ENCODE peak calls at places on chromosomes 11 and 22, in four cellular contexts. One of them, this sample, is unnamed.

GRCh38 chr11:62446091-62446490 is 27.3 kb downstream of the SCGB1A1 start:
- DNase-seq in Peyer's patch: peak; percentile 73
- DNase-seq in B cell: no peak
- DNase-seq in left lung: no peak
- DNase-seq in this sample: no peak

GRCh38 chr22:24703101-24703500 is 71.4 kb downstream of the PIWIL3 start:
- DNase-seq in Peyer's patch: peak; percentile 85
- DNase-seq in B cell: no peak
- DNase-seq in left lung: no peak
- DNase-seq in this sample: no peak

GRCh38 chr11:130209128-130209932 is 49.7 kb downstream of the ST14 start:
- DNase-seq in Peyer's patch: peak; percentile 42
- DNase-seq in B cell: peak; percentile 20
- DNase-seq in left lung: peak; percentile 28
- DNase-seq in this sample: no peak

GRCh38 chr22:24588370-24588755 is 4.5 kb downstream of the LRRC75B start:
- DNase-seq in Peyer's patch: no peak
- DNase-seq in B cell: no peak
- DNase-seq in left lung: no peak
- DNase-seq in this sample: no peak

GRCh38 chr11:68659158-68659921 is 25.0 kb upstream of the GAL start:
- DNase-seq in Peyer's patch: peak; percentile 48
- DNase-seq in B cell: no peak
- DNase-seq in left lung: peak; percentile 70
- DNase-seq in this sample: no peak

GRCh38 chr11:130511765-130512164 is 63.3 kb downstream of the ADAMTS15 start:
- DNase-seq in Peyer's patch: no peak
- DNase-seq in B cell: no peak
- DNase-seq in left lung: no peak
- DNase-seq in this sample: no peak

GRCh38 chr22:23376256-23376655 is 195.9 kb downstream of the BCR start:
- DNase-seq in Peyer's patch: peak; percentile 77
- DNase-seq in B cell: peak; percentile 23
- DNase-seq in left lung: no peak
- DNase-seq in this sample: peak; percentile 74

GRCh38 chr11:33490842-33491370 is 209.7 kb downstream of the C11orf91 start:
- DNase-seq in Peyer's patch: no peak
- DNase-seq in B cell: no peak
- DNase-seq in left lung: no peak
- DNase-seq in this sample: no peak

GRCh38 chr11:19631657-19632325 is 80.8 kb upstream of the NAV2 start:
- DNase-seq in Peyer's patch: no peak
- DNase-seq in B cell: no peak
- DNase-seq in left lung: no peak
- DNase-seq in this sample: no peak

GRCh38 chr22:27768027-27768640 is 33.4 kb downstream of the MN1 start:
- DNase-seq in Peyer's patch: no peak
- DNase-seq in B cell: no peak
- DNase-seq in left lung: no peak
- DNase-seq in this sample: no peak

GRCh38 chr22:21734540-21735197 is 925 bp downstream of the YPEL1 start:
- DNase-seq in Peyer's patch: no peak
- DNase-seq in B cell: no peak
- DNase-seq in left lung: no peak
- DNase-seq in this sample: no peak

GRCh38 chr11:120122921-120123683 is 14.8 kb downstream of the TRIM29 start:
- DNase-seq in Peyer's patch: no peak
- DNase-seq in B cell: no peak
- DNase-seq in left lung: no peak
- DNase-seq in this sample: no peak

GRCh38 chr22:43176090-43176489 is 10.8 kb downstream of the TTLL12 start:
- DNase-seq in Peyer's patch: no peak
- DNase-seq in B cell: no peak
- DNase-seq in left lung: no peak
- DNase-seq in this sample: no peak

GRCh38 chr11:103773537-103773936 is 262.9 kb upstream of the DDI1 start:
- DNase-seq in Peyer's patch: no peak
- DNase-seq in B cell: no peak
- DNase-seq in left lung: no peak
- DNase-seq in this sample: no peak

GRCh38 chr22:31926969-31927368 is 17.4 kb upstream of the YWHAH start:
- DNase-seq in Peyer's patch: no peak
- DNase-seq in B cell: no peak
- DNase-seq in left lung: no peak
- DNase-seq in this sample: peak; percentile 29

GRCh38 chr11:119447664-119448242 is 24.8 kb upstream of the THY1 start:
- DNase-seq in Peyer's patch: no peak
- DNase-seq in B cell: no peak
- DNase-seq in left lung: no peak
- DNase-seq in this sample: no peak

GRCh38 chr11:44943696-44944095 is 7.0 kb downstream of the TP53I11 start:
- DNase-seq in Peyer's patch: no peak
- DNase-seq in B cell: no peak
- DNase-seq in left lung: no peak
- DNase-seq in this sample: no peak

GRCh38 chr22:36289406-36289870 is 36.5 kb downstream of the APOL1 start:
- DNase-seq in Peyer's patch: no peak
- DNase-seq in B cell: no peak
- DNase-seq in left lung: peak; percentile 40
- DNase-seq in this sample: no peak

GRCh38 chr22:31160328-31160978 is 471 bp downstream of the RNF185 start:
- DNase-seq in Peyer's patch: peak; percentile 52
- DNase-seq in B cell: no peak
- DNase-seq in left lung: no peak
- DNase-seq in this sample: no peak

GRCh38 chr22:29351891-29352290 is 36.4 kb upstream of the RASL10A start:
- DNase-seq in Peyer's patch: no peak
- DNase-seq in B cell: no peak
- DNase-seq in left lung: no peak
- DNase-seq in this sample: no peak

GRCh38 chr11:104214517-104214916 is 50.6 kb upstream of the PDGFD start:
- DNase-seq in Peyer's patch: no peak
- DNase-seq in B cell: no peak
- DNase-seq in left lung: no peak
- DNase-seq in this sample: no peak

GRCh38 chr22:25420925-25421904 is 143.3 kb upstream of the GRK3 start:
- DNase-seq in Peyer's patch: no peak
- DNase-seq in B cell: peak; percentile 68
- DNase-seq in left lung: no peak
- DNase-seq in this sample: peak; percentile 69

DNA sequence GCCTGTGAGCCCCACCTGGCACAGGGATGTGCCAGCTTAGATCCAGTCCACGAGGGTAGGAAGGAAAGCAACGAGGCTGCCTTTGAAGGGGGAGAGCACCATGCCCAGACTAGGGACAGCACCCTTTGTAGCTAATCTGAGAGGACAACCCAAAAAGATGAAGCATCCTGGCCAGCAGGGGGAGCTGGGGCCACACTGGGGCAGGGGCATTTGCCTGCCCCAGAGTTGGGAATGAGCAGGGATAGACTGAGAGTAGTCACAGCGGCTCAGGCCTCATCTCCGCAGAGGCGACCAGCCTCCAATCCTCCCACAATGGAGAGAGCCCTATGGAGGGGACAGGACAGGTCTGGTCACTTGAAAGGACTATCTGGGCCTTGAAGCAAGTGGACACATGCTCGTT is 16.4 kb downstream of the LMO1 start:
- DNase-seq in Peyer's patch: peak; percentile 56
- DNase-seq in B cell: no peak
- DNase-seq in left lung: no peak
- DNase-seq in this sample: no peak
- TF ChIP-seq CTCF in Peyer's patch: peak; percentile 48
- TF ChIP-seq CTCF in B cell: peak; percentile 51
- TF ChIP-seq CTCF in left lung: peak; percentile 14
- TF ChIP-seq CTCF in this sample: no peak

GRCh38 chr11:12118940-12119339 is 8.6 kb downstream of the MICAL2 start:
- DNase-seq in Peyer's patch: no peak
- DNase-seq in B cell: no peak
- DNase-seq in left lung: no peak
- DNase-seq in this sample: no peak
- TF ChIP-seq CTCF in Peyer's patch: peak; percentile 6
- TF ChIP-seq CTCF in B cell: no peak
- TF ChIP-seq CTCF in left lung: no peak
- TF ChIP-seq CTCF in this sample: no peak

GRCh38 chr11:15826826-15827225 is 529.5 kb downstream of the SOX6 start:
- DNase-seq in Peyer's patch: peak; percentile 54
- DNase-seq in B cell: no peak
- DNase-seq in left lung: peak; percentile 41
- DNase-seq in this sample: peak; percentile 21
- TF ChIP-seq CTCF in Peyer's patch: peak; percentile 60
- TF ChIP-seq CTCF in B cell: no peak
- TF ChIP-seq CTCF in left lung: peak; percentile 50
- TF ChIP-seq CTCF in this sample: peak; percentile 53

DNA sequence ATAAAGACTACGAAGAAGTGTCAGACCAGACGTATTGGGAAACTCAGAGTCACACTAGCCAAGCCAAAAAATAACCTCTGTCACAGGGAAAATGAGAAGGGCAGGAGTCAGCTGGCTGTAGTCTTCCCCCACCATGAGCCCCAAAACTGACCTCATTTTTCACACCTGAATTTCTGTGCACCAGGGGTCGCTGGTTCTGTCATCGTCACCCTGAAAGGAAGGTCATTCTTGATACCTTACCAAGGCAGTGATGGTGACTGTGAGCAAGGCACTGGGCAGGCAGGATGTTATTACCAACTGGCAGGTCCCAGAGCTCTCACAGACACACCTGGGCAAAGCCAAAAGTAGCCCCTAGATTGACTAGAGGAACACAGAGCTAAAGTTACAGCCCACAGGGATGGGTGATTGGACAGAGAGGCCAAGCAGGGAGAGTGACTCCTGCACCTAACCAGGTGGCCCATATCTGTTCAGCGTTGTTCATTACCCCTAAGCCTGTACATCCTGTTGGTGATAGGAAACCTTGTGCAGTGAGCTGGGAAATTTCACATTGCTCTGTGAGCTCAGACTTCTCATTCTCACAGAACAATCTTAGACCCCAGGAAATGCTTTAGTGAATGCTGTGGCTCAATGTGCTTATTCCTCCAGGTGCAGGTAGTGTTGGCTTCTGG is 32.3 kb upstream of the OR56A1 start:
- DNase-seq in Peyer's patch: no peak
- DNase-seq in B cell: no peak
- DNase-seq in left lung: no peak
- DNase-seq in this sample: no peak
- TF ChIP-seq CTCF in Peyer's patch: no peak
- TF ChIP-seq CTCF in B cell: no peak
- TF ChIP-seq CTCF in left lung: no peak
- TF ChIP-seq CTCF in this sample: no peak

GRCh38 chr22:38841635-38842034 is 2.2 kb downstream of the NPTXR start:
- DNase-seq in Peyer's patch: no peak
- DNase-seq in B cell: no peak
- DNase-seq in left lung: no peak
- DNase-seq in this sample: no peak

GRCh38 chr22:38844661-38845367 is 986 bp upstream of the NPTXR start:
- DNase-seq in Peyer's patch: no peak
- DNase-seq in B cell: no peak
- DNase-seq in left lung: no peak
- DNase-seq in this sample: no peak

GRCh38 chr22:38842512-38843200 is 1.2 kb downstream of the NPTXR start:
- DNase-seq in Peyer's patch: no peak
- DNase-seq in B cell: no peak
- DNase-seq in left lung: no peak
- DNase-seq in this sample: no peak

GRCh38 chr22:38843716-38844660 is at the start of gene NPTXR:
- DNase-seq in Peyer's patch: peak; percentile 57
- DNase-seq in B cell: peak; percentile 77
- DNase-seq in left lung: no peak
- DNase-seq in this sample: peak; percentile 47

GRCh38 chr22:38843201-38843715 is 570 bp downstream of the NPTXR start:
- DNase-seq in Peyer's patch: peak; percentile 57
- DNase-seq in B cell: peak; percentile 88
- DNase-seq in left lung: no peak
- DNase-seq in this sample: peak; percentile 79
- TF ChIP-seq CTCF in Peyer's patch: peak; percentile 39
- TF ChIP-seq CTCF in B cell: no peak
- TF ChIP-seq CTCF in left lung: no peak
- TF ChIP-seq CTCF in this sample: no peak

GRCh38 chr22:46974077-46974476 is 211.6 kb downstream of the TBC1D22A start:
- DNase-seq in Peyer's patch: no peak
- DNase-seq in B cell: no peak
- DNase-seq in left lung: no peak
- DNase-seq in this sample: no peak
- TF ChIP-seq CTCF in Peyer's patch: no peak
- TF ChIP-seq CTCF in B cell: no peak
- TF ChIP-seq CTCF in left lung: no peak
- TF ChIP-seq CTCF in this sample: no peak

This sample was measured in GM20000.